ENCODE peak calls at places on chromosomes 3 and 15, in nine cellular contexts. M is activated CD4-positive, alpha-beta T cell treated with anti-CD3 and anti-CD28 coated beads, Interleukin-2, amount 50 U/mL, for 1 hour; B is NCI-H1436; T is astrocyte; D is IMR-90; K is KBM-7; P is NCI-H1105; A is stimulated activated CD4-positive, alpha-beta T cell treated with anti-CD3 and anti-CD28 coated beads, Interleukin-4, amount 100 ng/mL, for 1 hour; F is cardiac fibroblast. S is an unnamed sample.

GRCh38 chr15:69080203-69080957 is 65.9 kb downstream of the NOX5 start:
- DNase-seq in T (peak; percentile 12), D (no peak), P (peak; percentile 33), B (no peak), F (no peak), A (no peak), M (no peak), K (no peak), S (peak; percentile 13)

GRCh38 chr3:10513306-10513705 is 7.9 kb upstream of the ATP2B2 start:
- DNase-seq in F (no peak), M (no peak), P (no peak), D (no peak), A (no peak), B (no peak), T (no peak), K (no peak), S (no peak)

GRCh38 chr15:90942354-90943120 is 7.5 kb downstream of the UNC45A start:
- DNase-seq in K (no peak), M (no peak), F (no peak), A (no peak), B (no peak), D (no peak), P (no peak), T (no peak), S (no peak)

GRCh38 chr3:110815008-110815583 is 256.5 kb upstream of the NECTIN3 start:
- DNase-seq in P (no peak), M (no peak), B (no peak), F (peak; percentile 89), D (peak; percentile 92), A (no peak), T (peak; percentile 93), K (no peak), S (peak; percentile 87)

GRCh38 chr3:97384581-97384980 is 380.0 kb upstream of the ARL6 start:
- DNase-seq in B (no peak), M (no peak), K (no peak), P (no peak), F (no peak), T (no peak), A (no peak), D (no peak), S (no peak)

GRCh38 chr3:196662711-196663571 is 23.4 kb downstream of the NRROS start:
- DNase-seq in D (peak; percentile 41), A (no peak), M (no peak), T (peak; percentile 30), F (peak; percentile 22), P (no peak), B (no peak), K (no peak), S (peak; percentile 19)

GRCh38 chr3:27680517-27681246 is 41.4 kb downstream of the EOMES start:
- DNase-seq in K (no peak), D (no peak), P (no peak), F (no peak), T (peak; percentile 26), A (no peak), B (no peak), M (no peak), S (no peak)

GRCh38 chr3:172221550-172221949 is 182.2 kb downstream of the FNDC3B start:
- DNase-seq in P (no peak), B (no peak), D (peak; percentile 88), T (peak; percentile 92), K (no peak), M (no peak), A (no peak), F (peak; percentile 89), S (peak; percentile 87)

GRCh38 chr3:42632146-42632545 is 21.4 kb upstream of the ZBTB47 start:
- DNase-seq in P (no peak), A (no peak), D (peak; percentile 77), M (no peak), F (peak; percentile 42), T (peak; percentile 28), K (no peak), B (no peak), S (peak; percentile 33)

GRCh38 chr3:154275308-154275707 is 49.0 kb downstream of the DHX36 start:
- DNase-seq in F (no peak), A (no peak), P (no peak), D (no peak), K (no peak), B (no peak), T (no peak), M (no peak), S (no peak)

GRCh38 chr3:139307072-139307491 is 36.7 kb upstream of the MRPS22 start:
- DNase-seq in M (no peak), D (no peak), T (no peak), K (no peak), F (no peak), P (no peak), B (no peak), A (no peak), S (no peak)

GRCh38 chr3:153290278-153291015 is 128.4 kb downstream of the RAP2B start:
- DNase-seq in B (no peak), P (no peak), A (no peak), T (no peak), M (peak; percentile 8), F (peak; percentile 48), K (no peak), D (no peak), S (peak; percentile 18)

GRCh38 chr3:115710799-115711198 is 87.5 kb downstream of the GAP43 start:
- DNase-seq in P (no peak), D (peak; percentile 15), F (peak; percentile 54), T (peak; percentile 29), M (no peak), B (no peak), A (no peak), K (no peak), S (peak; percentile 49)

GRCh38 chr3:24387493-24387892 is 107.2 kb downstream of the THRB start:
- DNase-seq in M (no peak), A (no peak), P (no peak), B (no peak), F (peak; percentile 55), K (no peak), D (no peak), T (peak; percentile 27), S (peak; percentile 74)

GRCh38 chr3:49296781-49297420 is 19.9 kb upstream of the C3orf62 start:
- DNase-seq in D (no peak), A (no peak), K (no peak), M (no peak), P (no peak), T (no peak), B (no peak), F (peak; percentile 65), S (peak; percentile 41)

GRCh38 chr3:194497799-194498575 is 11.2 kb upstream of the ATP13A3 start:
- DNase-seq in M (no peak), F (peak; percentile 46), K (no peak), P (no peak), D (no peak), T (no peak), A (no peak), B (no peak), S (peak; percentile 70)

GRCh38 chr15:40939909-40940801 is 11.0 kb downstream of the DLL4 start:
- DNase-seq in D (no peak), M (no peak), F (no peak), B (peak; percentile 26), K (peak; percentile 40), A (no peak), T (no peak), P (no peak), S (no peak)

GRCh38 chr3:52827866-52828376 is 2.6 kb downstream of the ITIH4 start:
- DNase-seq in B (no peak), M (no peak), A (no peak), P (no peak), F (no peak), K (no peak), T (no peak), D (no peak), S (no peak)

GRCh38 chr15:33309602-33310276 is 1.0 kb upstream of the RYR3 start:
- DNase-seq in B (no peak), M (no peak), F (peak; percentile 18), D (no peak), P (no peak), T (no peak), K (peak; percentile 6), A (no peak), S (peak; percentile 10)

GRCh38 chr15:91047545-91048199 is 25.3 kb upstream of the VPS33B start:
- DNase-seq in K (peak; percentile 69), T (peak; percentile 4), M (no peak), F (no peak), B (no peak), A (no peak), D (no peak), P (no peak), S (no peak)

GRCh38 chr15:37109151-37109912 is 9.0 kb upstream of the MEIS2 start:
- DNase-seq in T (no peak), K (no peak), A (no peak), F (no peak), P (no peak), M (no peak), B (no peak), D (no peak), S (no peak)

GRCh38 chr3:50671331-50671730 is 3.4 kb upstream of the DOCK3 start:
- DNase-seq in F (peak; percentile 81), A (no peak), K (peak; percentile 40), B (no peak), D (peak; percentile 74), T (peak; percentile 84), P (peak; percentile 77), M (no peak), S (peak; percentile 98)

GRCh38 chr3:27717200-27717852 is 4.8 kb downstream of the EOMES start:
- DNase-seq in M (no peak), T (no peak), K (no peak), B (no peak), A (no peak), F (no peak), D (no peak), P (no peak), S (no peak)

GRCh38 chr15:82553846-82554245 is 13.6 kb upstream of the RPS17 start:
- DNase-seq in P (no peak), B (no peak), K (no peak), D (no peak), A (no peak), M (no peak), F (no peak), T (no peak), S (no peak)

GRCh38 chr3:54374214-54374855 is 252.0 kb downstream of the CACNA2D3 start:
- DNase-seq in A (no peak), T (no peak), P (no peak), F (peak; percentile 6), K (peak; percentile 35), M (no peak), B (no peak), D (no peak), S (peak; percentile 19)

GRCh38 chr3:24493951-24494615 is 567 bp downstream of the THRB start:
- DNase-seq in A (no peak), D (no peak), K (no peak), B (no peak), P (no peak), M (no peak), F (peak; percentile 33), T (no peak), S (peak; percentile 71)

GRCh38 chr3:10949197-10949596 is 43.4 kb upstream of the SLC6A1 start:
- DNase-seq in K (no peak), T (no peak), P (no peak), M (no peak), D (no peak), B (no peak), F (no peak), A (no peak), S (no peak)

GRCh38 chr3:57256844-57257243 is 29.3 kb downstream of the APPL1 start:
- DNase-seq in A (no peak), M (no peak), F (no peak), T (no peak), P (no peak), D (no peak), K (no peak), B (no peak), S (no peak)

GRCh38 chr15:77533530-77533929 is 99.2 kb downstream of the LINGO1 start:
- DNase-seq in D (no peak), B (no peak), A (no peak), T (no peak), K (no peak), M (no peak), F (no peak), P (no peak), S (no peak)